ENCODE peak calls at places on chromosomes 4 and X, in four cellular contexts. T is CD8-positive, alpha-beta T cell; E is SK-N-SH; N is caudate nucleus. W is an unnamed sample.
A peak's percentile ranks its signal among the peaks of the same experiment; 100 is the strongest.

GRCh38 chrX:117532339-117532738 is 584.3 kb downstream of the KLHL13 start:
- DNase-seq in E (no peak), N (no peak), T (no peak), W (no peak)

GRCh38 chr4:85477538-85477937 is 2.6 kb downstream of the ARHGAP24 start:
- DNase-seq in N (no peak), E (no peak), T (no peak), W (no peak)

GRCh38 chr4:61446957-61447356 is 246.8 kb downstream of the ADGRL3 start:
- DNase-seq in N (no peak), T (no peak), E (no peak), W (no peak)

GRCh38 chrX:9844936-9845573 is 58.8 kb downstream of the SHROOM2 start:
- DNase-seq in E (no peak), N (no peak), T (no peak), W (no peak)

GRCh38 chrX:13597928-13598327 is 28.5 kb downstream of the EGFL6 start:
- DNase-seq in T (no peak), N (no peak), E (no peak), W (no peak)

GRCh38 chrX:17737707-17738001 is 361 bp downstream of the SCML1 start:
- DNase-seq in T (no peak), E (no peak), N (no peak), W (no peak)

GRCh38 chr4:73139245-73139644 is 69.7 kb upstream of the COX18 start:
- DNase-seq in N (no peak), T (no peak), E (no peak), W (no peak)

GRCh38 chr4:27692098-27692679 is 831.5 kb downstream of the STIM2 start:
- DNase-seq in E (peak; percentile 15), T (no peak), N (no peak), W (no peak)

GRCh38 chrX:123648028-123648810 is 84.6 kb downstream of the THOC2 start:
- DNase-seq in E (no peak), N (no peak), T (peak; percentile 43), W (no peak)

GRCh38 chr4:71241467-71242401 is 97.1 kb upstream of the SLC4A4 start:
- DNase-seq in N (no peak), E (no peak), T (no peak), W (no peak)

GRCh38 chr4:121070696-121071639 is 1.4 kb downstream of the NDNF start:
- DNase-seq in E (peak; percentile 77), N (no peak), T (peak; percentile 26), W (peak; percentile 15)

GRCh38 chr4:186946682-186947294 is 223.1 kb upstream of the FAT1 start:
- DNase-seq in T (no peak), E (peak; percentile 46), N (no peak), W (no peak)

GRCh38 chr4:184282895-184283654 is 65.4 kb upstream of the ENPP6 start:
- DNase-seq in N (no peak), E (no peak), T (no peak), W (no peak)

GRCh38 chr4:185859106-185859505 is 47.1 kb upstream of the SORBS2 start:
- DNase-seq in N (no peak), E (no peak), T (no peak), W (no peak)

GRCh38 chr4:186760576-186760975 is 36.9 kb upstream of the FAT1 start:
- DNase-seq in T (no peak), E (no peak), N (no peak), W (no peak)

GRCh38 chr4:153188966-153189801 is 15.1 kb upstream of the TRIM2 start:
- DNase-seq in E (no peak), N (no peak), T (no peak), W (no peak)

GRCh38 chr4:52197351-52197750 is 146.2 kb downstream of the SPATA18 start:
- DNase-seq in E (no peak), N (no peak), T (no peak), W (no peak)

GRCh38 chr4:40395166-40395900 is 60.2 kb downstream of the CHRNA9 start:
- DNase-seq in T (no peak), E (no peak), N (no peak), W (no peak)

GRCh38 chr4:114287079-114287696 is 307.7 kb upstream of the ARSJ start:
- DNase-seq in T (no peak), E (no peak), N (no peak), W (no peak)

GRCh38 chr4:84498203-84499026 is 677 bp downstream of the NKX6-1 start:
- DNase-seq in T (no peak), E (peak; percentile 46), N (no peak), W (no peak)

GRCh38 chr4:165875446-165875845 is 2.4 kb downstream of the TLL1 start:
- DNase-seq in E (no peak), T (no peak), N (no peak), W (no peak)

GRCh38 chr4:25182941-25183340 is 22.7 kb upstream of the SEPSECS start:
- DNase-seq in T (no peak), N (no peak), E (no peak), W (no peak)

GRCh38 chr4:104966349-104967033 is 180.2 kb upstream of the TET2 start:
- DNase-seq in T (no peak), N (no peak), E (no peak), W (no peak)

GRCh38 chr4:139177049-139177887 is at the start of gene ELF2:
- DNase-seq in E (peak; percentile 96), N (peak; percentile 90), T (peak; percentile 80), W (peak; percentile 87)

GRCh38 chrX:68398286-68398685 is 35.0 kb downstream of the OPHN1 start:
- DNase-seq in N (no peak), E (no peak), T (no peak), W (no peak)

GRCh38 chrX:128739539-128739938 is 687.3 kb upstream of the ACTRT1 start:
- DNase-seq in E (no peak), N (no peak), T (no peak), W (no peak)

GRCh38 chr4:4395849-4396627 is 9.1 kb downstream of the NSG1 start:
- DNase-seq in E (peak; percentile 61), N (no peak), T (no peak), W (no peak)

GRCh38 chr4:164874791-164875190 is 2.2 kb upstream of the APELA start:
- DNase-seq in E (no peak), N (no peak), T (no peak), W (no peak)

GRCh38 chr4:72302981-72303704 is 265.9 kb downstream of the ADAMTS3 start:
- DNase-seq in T (peak; percentile 19), N (no peak), E (peak; percentile 16), W (no peak)

GRCh38 chr4:26300314-26301307 is 20.2 kb upstream of the RBPJ start:
- DNase-seq in N (no peak), T (no peak), E (no peak), W (no peak)

GRCh38 chrX:107135076-107135964 is 16.7 kb upstream of the RBM41 start:
- DNase-seq in E (no peak), T (no peak), N (no peak), W (no peak)

GRCh38 chr4:52780627-52781354 is 29.6 kb upstream of the ERVMER34-1 start:
- DNase-seq in T (no peak), N (no peak), E (peak; percentile 19), W (no peak)

DNA sequence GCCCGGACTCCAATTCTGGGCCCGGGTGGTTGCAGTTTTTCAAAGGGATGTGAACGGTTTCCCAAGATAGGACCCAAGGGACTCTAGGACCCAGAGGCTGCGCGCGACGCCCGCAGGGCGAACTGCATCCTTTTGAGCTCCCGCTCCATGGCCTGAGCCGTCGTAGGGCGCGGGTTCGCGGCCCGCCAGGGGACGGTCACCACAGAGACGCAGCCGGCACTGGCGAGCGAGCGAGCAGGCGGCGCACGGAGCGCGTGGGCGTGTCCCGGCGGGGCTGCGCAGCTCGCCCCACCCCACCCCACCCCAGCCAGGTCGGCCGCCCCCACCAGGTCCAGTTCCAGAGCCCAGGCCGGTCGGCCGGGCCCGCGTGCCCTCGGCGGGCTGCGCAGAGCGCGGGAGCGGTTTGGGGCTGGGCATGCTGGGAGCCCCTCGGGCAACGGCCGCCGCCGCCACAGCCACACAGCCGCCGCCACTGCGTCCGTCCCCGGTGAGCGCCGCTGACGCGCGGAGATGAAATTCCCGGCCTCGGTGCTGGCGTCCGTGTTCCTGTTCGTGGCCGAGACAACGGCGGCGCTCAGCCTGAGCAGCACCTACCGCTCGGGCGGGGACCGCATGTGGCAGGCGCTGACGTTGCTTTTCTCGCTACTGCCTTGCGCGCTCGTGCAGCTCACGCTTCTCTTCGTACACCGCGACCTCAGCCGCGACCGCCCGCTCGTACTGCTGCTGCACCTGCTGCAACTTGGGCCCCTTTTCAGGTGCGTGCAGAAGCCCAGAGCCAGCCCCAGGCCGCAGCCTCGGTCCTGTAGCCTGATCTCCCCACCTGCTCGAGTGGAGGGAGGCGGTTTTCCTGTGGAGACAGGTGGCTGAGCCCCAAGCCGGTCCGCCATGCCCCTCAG is at the start of gene XK:
- DNase-seq in T (peak; percentile 23), E (peak; percentile 57), N (peak; percentile 19), W (no peak)
- H3K27ac ChIP-seq in T (no peak within 1 kb of the TSS), E (no peak within 1 kb of the TSS), N (peak within 1 kb of the TSS; percentile 18), W (peak within 1 kb of the TSS; percentile 50)

DNA sequence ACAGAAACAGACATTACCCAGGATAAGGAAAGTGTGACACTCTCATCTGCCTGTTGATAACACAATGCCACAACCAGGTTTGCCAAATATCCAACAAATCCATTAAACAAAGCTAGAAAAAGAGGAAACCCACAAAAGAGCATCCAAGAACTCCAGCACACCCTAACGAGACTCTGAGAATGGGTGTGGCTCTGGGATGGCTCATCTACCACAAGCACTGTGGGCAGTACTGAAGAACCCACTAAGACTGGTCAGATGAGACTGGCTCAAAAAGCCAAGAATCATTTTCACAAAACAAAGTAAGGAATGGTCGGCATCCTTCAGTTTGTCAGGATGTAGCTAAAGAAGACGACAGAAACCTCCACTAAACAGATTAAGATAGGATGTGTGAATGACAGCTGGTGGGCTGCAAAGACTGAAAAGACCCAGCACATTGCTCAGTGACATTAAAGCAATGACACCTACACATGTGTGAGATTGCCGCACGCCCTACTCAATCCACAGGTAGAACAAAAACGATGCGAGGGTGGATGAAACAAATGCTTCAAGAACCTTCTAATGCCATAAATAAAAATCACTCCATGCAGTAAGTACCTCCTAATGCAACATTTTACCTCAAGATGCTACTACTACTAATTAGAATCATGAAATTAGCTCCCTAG is 14.6 kb downstream of the ATP8A1 start:
- DNase-seq in N (peak; percentile 17), T (no peak), E (no peak), W (no peak)
- H3K27ac ChIP-seq in N (peak overlapping the region; percentile 65), T (no peak overlapping the region), E (no peak overlapping the region), W (no peak overlapping the region)

DNA sequence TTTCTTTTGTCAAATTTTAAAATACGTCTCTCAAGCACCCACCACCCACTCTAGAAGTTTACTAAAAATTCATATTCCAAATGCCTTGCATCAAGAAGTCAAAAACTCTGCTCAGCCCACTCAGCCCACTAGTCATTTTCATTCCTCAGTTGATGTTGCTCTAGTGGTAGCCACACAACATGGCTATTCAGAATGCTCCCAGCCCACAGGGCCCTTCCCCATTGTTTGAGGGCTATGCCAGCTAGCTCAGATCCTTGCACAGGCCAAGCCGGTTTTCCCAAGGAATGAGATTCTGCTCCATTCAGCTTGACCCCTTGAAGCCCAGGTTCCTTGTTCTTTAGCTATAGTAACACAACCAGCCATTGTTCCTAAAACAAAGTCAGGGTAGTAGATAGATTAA is 297.5 kb upstream of the RASGEF1B start:
- DNase-seq in T (no peak), N (no peak), E (no peak), W (no peak)
- H3K27ac ChIP-seq in T (no peak overlapping the region), N (no peak overlapping the region), E (no peak overlapping the region), W (peak overlapping the region; percentile 80)

GRCh38 chr4:150133605-150134004 is 55.4 kb downstream of the DCLK2 start:
- DNase-seq in E (no peak), N (no peak), T (no peak), W (no peak)

GRCh38 chr4:150139297-150139696 is 61.1 kb downstream of the DCLK2 start:
- DNase-seq in E (no peak), N (no peak), T (no peak), W (no peak)

GRCh38 chr4:150135134-150135773 is 57.0 kb downstream of the DCLK2 start:
- DNase-seq in E (no peak), T (no peak), N (no peak), W (no peak)

GRCh38 chr4:150136481-150136880 is 58.2 kb downstream of the DCLK2 start:
- DNase-seq in N (no peak), E (no peak), T (no peak), W (no peak)

GRCh38 chr4:150136036-150136435 is 57.8 kb downstream of the DCLK2 start:
- DNase-seq in T (no peak), E (no peak), N (no peak), W (no peak)
- H3K27ac ChIP-seq in T (no peak overlapping the region), E (peak overlapping the region; percentile 58), N (no peak overlapping the region), W (no peak overlapping the region)

W was measured in tibial nerve.